ENCODE peak calls at places on chromosomes 4 and X, in four cellular contexts. V is CD4-positive, alpha-beta memory T cell; U is stromal cell of bone marrow; J is GM23248. S is an unnamed sample.
A peak's percentile ranks its signal among the peaks of the same experiment; 100 is the strongest.

GRCh38 chrX:151396042-151396826 is 772 bp upstream of the VMA21 start:
- DNase-seq in J (peak; percentile 77), V (no peak), U (peak; percentile 41), S (peak; percentile 59)

GRCh38 chr4:835148-836002 is 9.4 kb upstream of the CPLX1 start:
- DNase-seq in V (no peak), J (no peak), U (no peak), S (no peak)

GRCh38 chrX:25028726-25029125 is 13.0 kb upstream of the ARX start:
- DNase-seq in J (peak; percentile 74), U (no peak), V (no peak), S (no peak)

GRCh38 chrX:1584237-1585011 is 7.0 kb upstream of the AKAP17A start:
- DNase-seq in U (no peak), V (no peak), J (no peak), S (no peak)

GRCh38 chr4:71074452-71075299 is 81.2 kb downstream of the DCK start:
- DNase-seq in J (peak; percentile 49), U (peak; percentile 13), V (no peak), S (no peak)

GRCh38 chr4:6199344-6199921 is 916 bp downstream of the JAKMIP1 start:
- DNase-seq in U (no peak), J (no peak), V (peak; percentile 30), S (no peak)

GRCh38 chr4:94976371-94977011 is 218.7 kb downstream of the BMPR1B start:
- DNase-seq in J (peak; percentile 93), V (no peak), U (peak; percentile 95), S (no peak)

GRCh38 chr4:175971393-175972179 is 94.1 kb upstream of the WDR17 start:
- DNase-seq in U (no peak), J (peak; percentile 3), V (no peak), S (no peak)

GRCh38 chr4:174828845-174829701 is at the start of gene GLRA3:
- DNase-seq in J (peak; percentile 25), V (no peak), U (peak; percentile 3), S (peak; percentile 55)

GRCh38 chr4:158161561-158162354 is 11.1 kb downstream of the GASK1B start:
- DNase-seq in V (no peak), J (peak; percentile 88), U (peak; percentile 63), S (no peak)

GRCh38 chr4:6442555-6442954 is 29.9 kb downstream of the PPP2R2C start:
- DNase-seq in V (no peak), U (no peak), J (no peak), S (no peak)

GRCh38 chrX:13081385-13082285 is 37.2 kb upstream of the FAM9C start:
- DNase-seq in V (peak; percentile 36), U (no peak), J (peak; percentile 42), S (peak; percentile 41)

GRCh38 chr4:128310266-128310697 is 22.7 kb upstream of the PGRMC2 start:
- DNase-seq in U (no peak), J (no peak), V (no peak), S (no peak)

GRCh38 chr4:139606600-139607301 is 50.7 kb upstream of the SETD7 start:
- DNase-seq in V (no peak), U (peak; percentile 59), J (peak; percentile 77), S (peak; percentile 13)

GRCh38 chr4:82706349-82707000 is 92.1 kb downstream of the SCD5 start:
- DNase-seq in J (peak; percentile 36), V (no peak), U (peak; percentile 60), S (no peak)

GRCh38 chr4:166012129-166013078 is 139.4 kb downstream of the TLL1 start:
- DNase-seq in U (no peak), J (no peak), V (no peak), S (no peak)

GRCh38 chr4:12173496-12173895 is 744.8 kb upstream of the HS3ST1 start:
- DNase-seq in J (no peak), U (no peak), V (no peak), S (no peak)

GRCh38 chr4:173990879-173991231 is 292.6 kb downstream of the FBXO8 start:
- DNase-seq in U (no peak), V (no peak), J (no peak), S (no peak)

GRCh38 chr4:94889961-94890360 is 132.2 kb downstream of the BMPR1B start:
- DNase-seq in U (peak; percentile 33), J (peak; percentile 32), V (no peak), S (no peak)

GRCh38 chrX:133726211-133726630 is 259.2 kb downstream of the GPC3 start:
- DNase-seq in U (peak; percentile 22), V (no peak), J (peak; percentile 61), S (no peak)

GRCh38 chr4:98747659-98748091 is 89.3 kb upstream of the TSPAN5 start:
- DNase-seq in U (no peak), J (no peak), V (no peak), S (no peak)

GRCh38 chrX:129679856-129680255 is 25.1 kb upstream of the APLN start:
- DNase-seq in U (no peak), V (no peak), J (peak; percentile 56), S (no peak)

GRCh38 chrX:154033848-154034247 is 14.1 kb upstream of the IRAK1 start:
- DNase-seq in U (no peak), J (no peak), V (no peak), S (no peak)

GRCh38 chrX:75229774-75230173 is 44.1 kb upstream of the UPRT start:
- DNase-seq in J (no peak), U (no peak), V (no peak), S (peak; percentile 42)

GRCh38 chr4:121742794-121743193 is 22.2 kb downstream of the SMIM43 start:
- DNase-seq in U (no peak), J (no peak), V (no peak), S (no peak)